ENCODE peak calls at places on chromosomes 4 and X, in four cellular contexts. N, R, Z and B are unnamed samples.

GRCh38 chr4:109214622-109215350 is 87.7 kb downstream of the COL25A1 start:
- DNase-seq in N (no peak), R (no peak), Z (no peak), B (no peak)

GRCh38 chr4:80014531-80014930 is 58.5 kb downstream of the ANTXR2 start:
- DNase-seq in N (no peak), R (no peak), Z (no peak), B (no peak)

GRCh38 chr4:11720292-11720691 is 291.6 kb upstream of the HS3ST1 start:
- DNase-seq in N (no peak), R (no peak), Z (no peak), B (no peak)

GRCh38 chrX:30504309-30504708 is 73.3 kb downstream of the TASL start:
- DNase-seq in N (no peak), R (peak; percentile 16), Z (peak; percentile 20), B (no peak)

GRCh38 chr4:175705407-175705806 is 106.7 kb downstream of the GPM6A start:
- DNase-seq in N (no peak), R (no peak), Z (no peak), B (no peak)

GRCh38 chr4:56871357-56871993 is 36.2 kb upstream of the REST start:
- DNase-seq in N (no peak), R (no peak), Z (no peak), B (no peak)

GRCh38 chr4:183140911-183141320 is 41.9 kb downstream of the WWC2 start:
- DNase-seq in N (no peak), R (no peak), Z (no peak), B (no peak)

GRCh38 chrX:134460861-134461218 is 875 bp downstream of the HPRT1 start:
- DNase-seq in N (no peak), R (no peak), Z (no peak), B (no peak)

GRCh38 chr4:90883519-90883918 is 756.3 kb downstream of the CCSER1 start:
- DNase-seq in N (no peak), R (no peak), Z (no peak), B (no peak)

GRCh38 chrX:40097101-40097491 is 662 bp downstream of the BCOR start:
- DNase-seq in N (no peak), R (no peak), Z (no peak), B (no peak)

DNA sequence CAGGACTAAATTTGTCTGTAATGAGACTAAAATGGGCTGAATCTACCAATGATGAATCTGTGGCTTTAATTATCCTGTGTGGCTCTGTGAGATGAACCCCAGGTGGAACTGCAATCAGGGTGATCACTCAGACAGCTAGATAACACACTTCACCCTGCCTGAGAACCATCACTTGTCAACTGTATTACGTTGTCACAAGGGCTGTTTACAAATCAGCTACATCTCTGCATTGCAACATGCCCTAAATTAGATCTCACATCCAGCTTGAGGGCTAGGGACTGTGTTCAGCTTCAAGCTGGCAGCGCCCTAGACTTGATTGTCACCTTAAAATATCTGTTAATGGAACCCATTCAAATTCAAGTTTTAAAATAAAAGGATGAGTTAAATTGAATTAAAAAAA is 77.0 kb downstream of the SH3KBP1 start:
- DNase-seq in N (no peak), R (no peak), Z (no peak), B (no peak)
- TF ChIP-seq POLR2AphosphoS5 in N (no peak), R (no peak), Z (no peak), B (no peak)

GRCh38 chrX:71117358-71117757 is 1.0 kb upstream of the MED12 start:
- DNase-seq in N (no peak), R (no peak), Z (no peak), B (no peak)
- H3K4me3 ChIP-seq in N (no peak overlapping the region), R (no peak overlapping the region), Z (peak overlapping the region; percentile 63), B (no peak overlapping the region)

DNA sequence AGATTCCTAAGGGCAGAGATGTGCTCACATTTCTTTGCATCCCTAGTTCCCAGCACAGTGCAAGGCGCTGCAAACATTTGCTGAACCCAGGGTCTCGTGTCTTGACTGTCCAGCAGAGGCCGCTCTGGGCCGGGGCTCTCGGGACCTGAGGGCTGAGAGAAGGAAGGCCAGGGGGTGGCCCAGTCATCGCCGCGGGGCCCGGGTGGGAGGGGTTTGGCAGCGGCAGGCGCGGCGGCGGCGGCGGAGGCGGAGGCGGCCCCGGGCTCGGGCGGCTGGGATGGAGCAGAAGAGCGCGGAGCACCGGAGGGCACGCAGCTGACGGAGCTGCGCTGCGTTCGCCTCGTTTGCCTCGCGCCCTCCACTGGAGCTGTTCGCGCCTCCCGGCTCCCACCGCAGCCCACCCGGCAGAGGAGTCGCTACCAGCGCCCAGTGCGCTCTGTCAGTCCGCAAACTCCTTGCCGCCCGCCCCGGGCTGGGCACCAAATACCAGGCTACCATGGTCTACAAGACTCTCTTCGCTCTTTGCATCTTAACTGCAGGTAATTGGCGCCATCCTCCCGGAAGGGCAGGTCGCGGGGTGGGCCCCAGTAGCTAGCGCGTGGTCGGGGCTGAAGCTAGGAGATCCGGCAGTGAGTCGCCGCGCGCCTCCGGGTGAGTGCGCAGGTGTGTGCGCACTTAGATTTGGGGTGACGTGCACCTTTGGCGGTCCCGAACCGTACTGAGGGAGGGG is at the start of gene PARM1:
- DNase-seq in N (peak; percentile 80), R (peak; percentile 81), Z (peak; percentile 59), B (peak; percentile 94)
- TF ChIP-seq POLR2AphosphoS5 in N (no peak), R (no peak), Z (no peak), B (peak; percentile 71)

DNA sequence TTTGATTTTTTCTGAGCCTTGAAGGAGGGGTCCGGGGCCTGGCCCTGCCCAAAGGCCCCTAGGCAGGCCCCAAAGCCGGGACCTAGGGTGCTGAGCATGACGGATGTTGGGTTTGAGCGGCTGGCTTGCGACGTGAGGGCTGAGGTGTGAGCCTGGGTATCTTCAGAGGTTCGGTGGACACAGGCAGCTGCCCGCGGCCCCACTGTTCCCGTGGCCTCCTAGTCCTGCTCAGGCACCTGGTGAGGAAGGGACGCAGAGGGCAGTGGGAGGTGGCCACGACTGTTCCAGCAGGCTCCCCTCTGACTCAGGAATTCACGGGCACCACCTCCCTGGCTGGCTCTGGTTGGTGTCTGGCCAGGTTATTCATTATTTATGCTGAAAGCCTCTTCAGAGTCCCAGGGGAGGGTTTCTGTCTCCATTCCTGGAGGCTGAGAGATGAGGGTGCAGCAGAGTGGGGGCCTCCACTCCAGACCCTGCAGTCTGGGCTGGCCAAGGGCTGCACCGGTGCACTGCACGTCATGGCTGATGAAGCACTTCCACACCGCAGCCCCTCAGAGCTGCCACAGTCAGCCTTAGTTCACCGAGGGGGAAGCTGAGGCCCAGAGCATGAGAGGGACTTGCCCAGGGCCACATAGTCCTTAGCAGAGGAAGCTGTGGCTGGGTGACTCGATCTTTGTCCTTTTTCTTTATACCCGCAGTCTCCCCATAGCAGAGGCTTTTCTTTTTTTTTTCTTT is 2.2 kb downstream of the MSANTD1 start:
- DNase-seq in N (peak; percentile 55), R (no peak), Z (no peak), B (no peak)
- H3K4me3 ChIP-seq in N (no peak overlapping the region), R (no peak overlapping the region), Z (peak overlapping the region; percentile 57), B (no peak overlapping the region)

GRCh38 chr4:42478941-42479340 is 81.7 kb downstream of the SHISA3 start:
- DNase-seq in N (no peak), R (no peak), Z (no peak), B (no peak)
- TF ChIP-seq POLR2AphosphoS5 in N (no peak), R (no peak), Z (no peak), B (no peak)

GRCh38 chrX:132118361-132118760 is 9.5 kb downstream of the FRMD7 start:
- DNase-seq in N (no peak), R (peak; percentile 1), Z (no peak), B (no peak)
- H3K4me3 ChIP-seq in N (no peak overlapping the region), R (no peak overlapping the region), Z (no peak overlapping the region), B (no peak overlapping the region)